ENCODE peak calls at places on chromosomes 4 and X, in ten cellular contexts. G is GM06990, H is heart right ventricle, F is cardiac muscle cell, N is GM13976, Y is suprapubic skin, L is astrocyte, P is progenitor cell of endocrine pancreas, U is AG09319, J is GM12878. X is an unnamed sample.
A peak's percentile ranks its signal among the peaks of the same experiment; 100 is the strongest.

GRCh38 chrX:9396930-9397329 is 67.9 kb upstream of the TBL1X start:
- DNase-seq in L (peak; percentile 68), P (no peak), Y (no peak), H (no peak), J (no peak), U (no peak), G (no peak), F (no peak), N (no peak), X (no peak)

GRCh38 chr4:58564695-58565094 is 1454.5 kb upstream of the IGFBP7 start:
- DNase-seq in U (no peak), F (no peak), G (no peak), H (no peak), P (no peak), J (no peak), N (no peak), Y (no peak), L (no peak), X (no peak)

GRCh38 chr4:103493450-103494159 is 226.2 kb downstream of the TACR3 start:
- DNase-seq in J (no peak), F (no peak), H (no peak), U (no peak), L (no peak), Y (no peak), G (no peak), N (no peak), P (no peak), X (no peak)

GRCh38 chr4:127533028-127533700 is 99.6 kb upstream of the INTU start:
- DNase-seq in J (no peak), P (no peak), U (peak; percentile 19), H (peak; percentile 90), Y (no peak), N (no peak), G (no peak), L (no peak), F (no peak), X (no peak)

GRCh38 chrX:100410083-100410590 is at the start of gene PCDH19:
- DNase-seq in N (peak; percentile 30), F (peak; percentile 89), Y (peak; percentile 59), L (peak; percentile 7), P (peak; percentile 69), G (no peak), H (peak; percentile 42), U (peak; percentile 8), J (no peak), X (peak; percentile 68)

GRCh38 chrX:128781506-128781905 is 729.3 kb upstream of the ACTRT1 start:
- DNase-seq in G (no peak), N (peak; percentile 20), U (no peak), P (no peak), F (peak; percentile 24), J (no peak), H (peak; percentile 3), Y (no peak), L (no peak), X (peak; percentile 47)

GRCh38 chrX:16788477-16788876 is 2.2 kb downstream of the TXLNG start:
- DNase-seq in L (no peak), Y (peak; percentile 74), U (no peak), F (no peak), J (no peak), P (no peak), H (no peak), G (no peak), N (no peak), X (peak; percentile 65)

GRCh38 chr4:135319685-135320084 is 1118.1 kb upstream of the PABPC4L start:
- DNase-seq in N (no peak), J (no peak), L (no peak), H (no peak), U (no peak), G (no peak), F (no peak), P (no peak), Y (no peak), X (no peak)

GRCh38 chr4:119099227-119099910 is 36.3 kb upstream of the MYOZ2 start:
- DNase-seq in H (no peak), L (peak; percentile 63), G (no peak), N (no peak), J (no peak), Y (no peak), F (no peak), P (no peak), U (peak; percentile 45), X (no peak)

GRCh38 chr4:7717161-7717560 is 222.5 kb downstream of the AFAP1 start:
- DNase-seq in L (no peak), G (no peak), H (no peak), P (no peak), N (no peak), F (no peak), Y (no peak), J (no peak), U (no peak), X (no peak)

GRCh38 chr4:83219344-83219990 is 65.1 kb downstream of the COQ2 start:
- DNase-seq in L (peak; percentile 3), G (peak; percentile 54), U (no peak), N (no peak), F (no peak), J (peak; percentile 77), P (no peak), Y (no peak), H (no peak), X (peak; percentile 51)

GRCh38 chrX:155888139-155888538 is 7.0 kb downstream of the VAMP7 start:
- DNase-seq in H (no peak), G (no peak), N (no peak), L (peak; percentile 75), U (no peak), F (no peak), J (no peak), Y (no peak), P (no peak), X (peak; percentile 51)

GRCh38 chrX:71867680-71868079 is 43.0 kb upstream of the NHSL2 start:
- DNase-seq in G (no peak), U (no peak), P (no peak), H (no peak), L (no peak), N (peak; percentile 4), F (no peak), J (no peak), Y (no peak), X (no peak)

GRCh38 chrX:15188039-15188438 is 81.8 kb downstream of the ASB9 start:
- DNase-seq in H (no peak), F (no peak), G (no peak), N (no peak), U (no peak), Y (no peak), J (no peak), P (no peak), L (no peak), X (no peak)

GRCh38 chr4:25171451-25171850 is 11.2 kb upstream of the SEPSECS start:
- DNase-seq in N (no peak), G (no peak), U (no peak), F (no peak), P (no peak), L (no peak), H (no peak), Y (no peak), J (no peak), X (no peak)

GRCh38 chr4:125091031-125091540 is 223.7 kb upstream of the FAT4 start:
- DNase-seq in P (no peak), J (no peak), L (no peak), F (no peak), N (no peak), H (no peak), Y (no peak), U (no peak), G (no peak), X (no peak)

GRCh38 chr4:153079824-153080486 is 124.3 kb upstream of the TRIM2 start:
- DNase-seq in Y (no peak), G (no peak), N (no peak), U (no peak), F (no peak), L (no peak), H (no peak), P (no peak), J (no peak), X (no peak)

GRCh38 chrX:85993539-85994197 is 53.7 kb downstream of the CHM start:
- DNase-seq in P (no peak), G (no peak), F (no peak), H (no peak), Y (no peak), J (no peak), N (no peak), L (peak; percentile 11), U (no peak), X (no peak)

GRCh38 chr4:81237791-81238190 is 22.8 kb upstream of the PRKG2 start:
- DNase-seq in N (no peak), L (no peak), G (no peak), U (no peak), P (no peak), Y (no peak), H (no peak), F (no peak), J (no peak), X (peak; percentile 13)

GRCh38 chr4:151627491-151627890 is 133.3 kb downstream of the GATB start:
- DNase-seq in Y (no peak), J (no peak), G (no peak), N (no peak), P (no peak), F (no peak), L (no peak), H (no peak), U (no peak), X (peak; percentile 20)

GRCh38 chr4:137981277-137981676 is 260.9 kb downstream of the SLC7A11 start:
- DNase-seq in J (no peak), N (no peak), H (no peak), Y (no peak), G (no peak), F (no peak), U (no peak), L (peak; percentile 33), P (no peak), X (peak; percentile 70)
- TF ChIP-seq CTCF in J (no peak), N (no peak), H (no peak), Y (no peak), G (no peak), F (peak; percentile 35), U (no peak), L (peak; percentile 13), P (no peak), X (peak; percentile 20)

GRCh38 chr4:45442466-45442865 is 681.4 kb downstream of the GABRG1 start:
- DNase-seq in J (no peak), H (no peak), N (no peak), Y (no peak), G (no peak), L (no peak), F (peak; percentile 51), U (no peak), P (no peak), X (peak; percentile 63)
- TF ChIP-seq CTCF in J (no peak), H (peak; percentile 31), N (no peak), Y (no peak), G (peak; percentile 60), L (peak; percentile 37), F (peak; percentile 50), U (no peak), P (peak; percentile 44), X (peak; percentile 44)

GRCh38 chrX:1450381-1451161 is 2.1 kb downstream of the ASMTL start:
- DNase-seq in P (no peak), N (no peak), H (no peak), G (no peak), J (no peak), U (no peak), L (no peak), Y (peak; percentile 60), F (no peak), X (no peak)
- TF ChIP-seq CTCF in P (no peak), N (no peak), H (no peak), G (no peak), J (no peak), U (no peak), L (no peak), Y (no peak), F (no peak), X (no peak)

GRCh38 chr4:166323250-166323649 is 450.2 kb downstream of the TLL1 start:
- DNase-seq in L (no peak), G (no peak), H (no peak), U (no peak), P (no peak), N (no peak), Y (no peak), F (no peak), J (no peak), X (no peak)
- TF ChIP-seq CTCF in L (no peak), G (no peak), H (no peak), U (no peak), P (no peak), N (no peak), Y (no peak), F (no peak), J (no peak), X (no peak)